ENCODE peak calls at places on chromosomes 3 and 15, in eight cellular contexts. One of them, this sample, is unnamed. For H3K4me1, the result is how much of the 10 kb centered on the place peaks cover.

GRCh38 chr15:68997930-68998777 is 16.3 kb upstream of the NOX5 start:
- DNase-seq in PC-3: no peak
- DNase-seq in H9: no peak
- DNase-seq in heart left ventricle: no peak
- DNase-seq in spleen: no peak
- DNase-seq in right cardiac atrium: no peak
- DNase-seq in HepG2: no peak
- DNase-seq in naive thymus-derived CD4-positive, alpha-beta T cell: no peak
- DNase-seq in this sample: no peak

GRCh38 chr3:108127301-108127988 is 36.6 kb upstream of the CD47 start:
- DNase-seq in right cardiac atrium: no peak
- DNase-seq in naive thymus-derived CD4-positive, alpha-beta T cell: peak
- DNase-seq in H9: no peak
- DNase-seq in PC-3: no peak
- DNase-seq in heart left ventricle: no peak
- DNase-seq in HepG2: no peak
- DNase-seq in spleen: peak
- DNase-seq in this sample: peak

GRCh38 chr3:38117163-38117716 is 19.7 kb downstream of the ACAA1 start:
- DNase-seq in PC-3: peak
- DNase-seq in HepG2: no peak
- DNase-seq in naive thymus-derived CD4-positive, alpha-beta T cell: no peak
- DNase-seq in right cardiac atrium: no peak
- DNase-seq in spleen: peak
- DNase-seq in heart left ventricle: peak
- DNase-seq in H9: no peak
- DNase-seq in this sample: peak

GRCh38 chr3:145719118-145719517 is 441.9 kb downstream of the PLOD2 start:
- DNase-seq in PC-3: no peak
- DNase-seq in naive thymus-derived CD4-positive, alpha-beta T cell: no peak
- DNase-seq in spleen: no peak
- DNase-seq in HepG2: no peak
- DNase-seq in heart left ventricle: no peak
- DNase-seq in right cardiac atrium: no peak
- DNase-seq in H9: no peak
- DNase-seq in this sample: no peak

GRCh38 chr3:191727338-191727737 is 266.4 kb downstream of the PYDC2 start:
- DNase-seq in HepG2: peak
- DNase-seq in right cardiac atrium: no peak
- DNase-seq in naive thymus-derived CD4-positive, alpha-beta T cell: no peak
- DNase-seq in PC-3: no peak
- DNase-seq in heart left ventricle: no peak
- DNase-seq in H9: no peak
- DNase-seq in spleen: no peak
- DNase-seq in this sample: no peak

GRCh38 chr3:127164615-127165014 is 28.3 kb upstream of the PRR23E start:
- DNase-seq in HepG2: no peak
- DNase-seq in PC-3: no peak
- DNase-seq in right cardiac atrium: no peak
- DNase-seq in heart left ventricle: no peak
- DNase-seq in naive thymus-derived CD4-positive, alpha-beta T cell: no peak
- DNase-seq in spleen: no peak
- DNase-seq in H9: no peak
- DNase-seq in this sample: no peak

GRCh38 chr3:53196575-53197407 is 35.8 kb downstream of the PRKCD start:
- DNase-seq in HepG2: peak
- DNase-seq in spleen: no peak
- DNase-seq in right cardiac atrium: peak
- DNase-seq in heart left ventricle: no peak
- DNase-seq in naive thymus-derived CD4-positive, alpha-beta T cell: no peak
- DNase-seq in H9: peak
- DNase-seq in PC-3: peak
- DNase-seq in this sample: peak

GRCh38 chr3:8768364-8769087 is 887 bp downstream of the OXTR start:
- DNase-seq in H9: peak
- DNase-seq in heart left ventricle: no peak
- DNase-seq in HepG2: no peak
- DNase-seq in PC-3: peak
- DNase-seq in spleen: no peak
- DNase-seq in naive thymus-derived CD4-positive, alpha-beta T cell: no peak
- DNase-seq in right cardiac atrium: no peak
- DNase-seq in this sample: no peak

GRCh38 chr3:194326192-194327029 is 24.7 kb downstream of the CPN2 start:
- DNase-seq in HepG2: no peak
- DNase-seq in right cardiac atrium: no peak
- DNase-seq in spleen: no peak
- DNase-seq in H9: peak
- DNase-seq in heart left ventricle: no peak
- DNase-seq in naive thymus-derived CD4-positive, alpha-beta T cell: no peak
- DNase-seq in PC-3: no peak
- DNase-seq in this sample: peak

GRCh38 chr3:169948559-169949371 is 17.8 kb upstream of the SEC62 start:
- DNase-seq in H9: no peak
- DNase-seq in spleen: no peak
- DNase-seq in HepG2: no peak
- DNase-seq in heart left ventricle: no peak
- DNase-seq in naive thymus-derived CD4-positive, alpha-beta T cell: no peak
- DNase-seq in PC-3: peak
- DNase-seq in right cardiac atrium: no peak
- DNase-seq in this sample: no peak

GRCh38 chr3:102129774-102130608 is 280.7 kb downstream of the NFKBIZ start:
- DNase-seq in spleen: no peak
- DNase-seq in heart left ventricle: peak
- DNase-seq in right cardiac atrium: peak
- DNase-seq in naive thymus-derived CD4-positive, alpha-beta T cell: peak
- DNase-seq in H9: no peak
- DNase-seq in PC-3: peak
- DNase-seq in HepG2: no peak
- DNase-seq in this sample: peak

GRCh38 chr3:113142476-113142875 is 68.9 kb upstream of the BOC start:
- DNase-seq in H9: no peak
- DNase-seq in naive thymus-derived CD4-positive, alpha-beta T cell: no peak
- DNase-seq in right cardiac atrium: no peak
- DNase-seq in spleen: no peak
- DNase-seq in HepG2: no peak
- DNase-seq in PC-3: no peak
- DNase-seq in heart left ventricle: no peak
- DNase-seq in this sample: no peak

GRCh38 chr15:58575045-58575786 is 143.4 kb downstream of the LIPC start:
- DNase-seq in HepG2: peak
- DNase-seq in PC-3: no peak
- DNase-seq in right cardiac atrium: no peak
- DNase-seq in H9: no peak
- DNase-seq in heart left ventricle: no peak
- DNase-seq in spleen: no peak
- DNase-seq in naive thymus-derived CD4-positive, alpha-beta T cell: no peak
- DNase-seq in this sample: peak

GRCh38 chr3:189103208-189103607 is 68.6 kb upstream of the TPRG1 start:
- DNase-seq in H9: no peak
- DNase-seq in HepG2: no peak
- DNase-seq in right cardiac atrium: no peak
- DNase-seq in PC-3: no peak
- DNase-seq in naive thymus-derived CD4-positive, alpha-beta T cell: no peak
- DNase-seq in spleen: no peak
- DNase-seq in heart left ventricle: no peak
- DNase-seq in this sample: no peak

GRCh38 chr3:115476472-115476871 is 146.8 kb upstream of the GAP43 start:
- DNase-seq in H9: no peak
- DNase-seq in HepG2: no peak
- DNase-seq in naive thymus-derived CD4-positive, alpha-beta T cell: no peak
- DNase-seq in PC-3: no peak
- DNase-seq in spleen: no peak
- DNase-seq in heart left ventricle: no peak
- DNase-seq in right cardiac atrium: no peak
- DNase-seq in this sample: no peak

GRCh38 chr3:25137606-25138005 is 290.5 kb upstream of the RARB start:
- DNase-seq in right cardiac atrium: no peak
- DNase-seq in naive thymus-derived CD4-positive, alpha-beta T cell: no peak
- DNase-seq in heart left ventricle: no peak
- DNase-seq in H9: no peak
- DNase-seq in PC-3: no peak
- DNase-seq in HepG2: no peak
- DNase-seq in spleen: no peak
- DNase-seq in this sample: no peak

GRCh38 chr15:83110361-83110760 is 2.9 kb downstream of the TM6SF1 start:
- DNase-seq in heart left ventricle: no peak
- DNase-seq in right cardiac atrium: no peak
- DNase-seq in PC-3: no peak
- DNase-seq in naive thymus-derived CD4-positive, alpha-beta T cell: no peak
- DNase-seq in spleen: no peak
- DNase-seq in H9: no peak
- DNase-seq in HepG2: no peak
- DNase-seq in this sample: no peak

DNA sequence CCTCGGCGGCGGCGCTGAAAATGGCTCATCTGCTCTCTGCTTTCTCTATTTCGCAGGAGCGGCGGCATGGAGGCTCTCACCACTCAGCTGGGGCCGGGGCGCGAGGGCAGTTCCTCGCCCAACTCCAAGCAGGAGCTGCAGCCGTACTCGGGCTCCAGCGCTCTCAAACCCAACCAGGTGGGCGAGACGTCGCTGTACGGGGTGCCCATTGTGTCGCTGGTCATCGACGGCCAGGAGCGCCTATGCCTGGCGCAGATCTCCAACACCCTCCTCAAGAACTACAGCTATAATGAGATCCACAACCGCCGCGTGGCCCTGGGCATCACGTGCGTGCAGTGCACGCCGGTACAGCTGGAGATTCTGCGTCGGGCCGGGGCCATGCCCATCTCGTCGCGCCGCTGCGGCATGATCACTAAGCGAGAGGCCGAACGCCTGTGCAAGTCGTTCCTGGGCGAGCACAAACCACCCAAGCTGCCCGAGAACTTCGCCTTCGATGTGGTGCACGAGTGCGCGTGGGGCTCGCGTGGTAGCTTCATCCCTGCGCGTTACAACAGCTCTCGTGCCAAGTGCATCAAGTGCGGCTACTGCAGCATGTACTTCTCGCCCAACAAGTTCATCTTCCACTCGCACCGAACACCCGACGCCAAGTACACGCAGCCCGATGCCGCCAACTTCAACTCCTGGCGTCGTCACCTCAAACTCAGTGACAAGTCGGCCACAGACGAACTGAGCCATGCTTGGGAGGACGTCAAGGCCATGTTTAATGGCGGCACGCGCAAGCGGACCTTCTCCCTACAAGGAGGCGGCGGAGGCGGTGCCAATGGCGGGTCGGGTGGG is 789 bp downstream of the SKOR1 start:
- DNase-seq in naive thymus-derived CD4-positive, alpha-beta T cell: no peak
- DNase-seq in H9: peak
- DNase-seq in spleen: peak
- DNase-seq in heart left ventricle: no peak
- DNase-seq in PC-3: no peak
- DNase-seq in right cardiac atrium: peak
- DNase-seq in HepG2: no peak
- DNase-seq in this sample: no peak
- H3K4me1 ChIP-seq in naive thymus-derived CD4-positive, alpha-beta T cell: under half
- H3K4me1 ChIP-seq in H9: under half
- H3K4me1 ChIP-seq in spleen: half or more
- H3K4me1 ChIP-seq in heart left ventricle: under half
- H3K4me1 ChIP-seq in PC-3: under half
- H3K4me1 ChIP-seq in right cardiac atrium: under half
- H3K4me1 ChIP-seq in HepG2: under half
- H3K4me1 ChIP-seq in this sample: under half

GRCh38 chr15:41930867-41931222 is 37.0 kb upstream of the SPTBN5 start:
- DNase-seq in right cardiac atrium: no peak
- DNase-seq in H9: no peak
- DNase-seq in HepG2: no peak
- DNase-seq in naive thymus-derived CD4-positive, alpha-beta T cell: no peak
- DNase-seq in spleen: no peak
- DNase-seq in heart left ventricle: no peak
- DNase-seq in PC-3: no peak
- DNase-seq in this sample: no peak
- H3K4me1 ChIP-seq in right cardiac atrium: under half
- H3K4me1 ChIP-seq in H9: under half
- H3K4me1 ChIP-seq in HepG2: under half
- H3K4me1 ChIP-seq in naive thymus-derived CD4-positive, alpha-beta T cell: under half
- H3K4me1 ChIP-seq in spleen: under half
- H3K4me1 ChIP-seq in heart left ventricle: half or more
- H3K4me1 ChIP-seq in PC-3: half or more
- H3K4me1 ChIP-seq in this sample: under half

DNA sequence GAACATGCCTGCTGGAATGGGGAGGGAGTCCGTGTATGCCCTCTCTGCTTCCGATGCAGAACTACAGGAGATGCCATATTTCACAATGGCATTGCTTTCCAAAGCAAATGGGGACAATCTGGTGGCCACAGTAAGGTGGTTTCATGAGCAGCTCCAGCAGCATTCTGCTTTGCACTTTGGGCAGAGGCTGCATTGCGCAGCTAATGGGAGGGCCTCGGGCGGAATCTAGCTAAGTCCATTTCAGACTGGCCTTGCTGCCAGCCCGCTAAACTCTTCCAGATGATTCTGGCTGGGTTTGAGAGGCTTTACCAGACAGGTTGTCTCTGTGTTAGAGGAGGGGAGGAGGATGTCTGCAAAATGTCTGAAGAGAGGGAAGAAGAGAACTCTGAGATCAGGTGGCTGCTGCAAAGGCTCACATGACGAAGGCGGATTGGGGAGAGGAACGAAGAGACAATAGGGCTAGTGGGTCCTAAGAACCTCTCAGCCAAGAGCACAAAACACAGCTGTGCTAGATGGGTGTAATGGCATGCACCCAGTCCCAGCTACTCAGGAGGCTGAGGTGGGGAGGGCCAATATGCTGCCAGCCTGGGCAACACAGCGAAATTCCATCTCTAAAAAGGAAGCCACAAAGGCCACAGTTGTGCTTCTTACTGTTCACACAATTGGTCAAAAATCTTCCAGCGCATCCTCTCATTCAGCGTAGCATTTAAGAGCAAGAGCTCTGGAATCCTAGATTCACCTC is 63.7 kb downstream of the BDH1 start:
- DNase-seq in HepG2: peak
- DNase-seq in H9: no peak
- DNase-seq in naive thymus-derived CD4-positive, alpha-beta T cell: no peak
- DNase-seq in spleen: peak
- DNase-seq in heart left ventricle: no peak
- DNase-seq in right cardiac atrium: no peak
- DNase-seq in PC-3: no peak
- DNase-seq in this sample: no peak
- H3K4me1 ChIP-seq in HepG2: half or more
- H3K4me1 ChIP-seq in H9: under half
- H3K4me1 ChIP-seq in naive thymus-derived CD4-positive, alpha-beta T cell: under half
- H3K4me1 ChIP-seq in spleen: under half
- H3K4me1 ChIP-seq in heart left ventricle: under half
- H3K4me1 ChIP-seq in right cardiac atrium: under half
- H3K4me1 ChIP-seq in PC-3: under half
- H3K4me1 ChIP-seq in this sample: under half

GRCh38 chr3:182487048-182487447 is 306.3 kb upstream of the ATP11B start:
- DNase-seq in heart left ventricle: no peak
- DNase-seq in spleen: no peak
- DNase-seq in naive thymus-derived CD4-positive, alpha-beta T cell: no peak
- DNase-seq in HepG2: no peak
- DNase-seq in H9: no peak
- DNase-seq in PC-3: no peak
- DNase-seq in right cardiac atrium: no peak
- DNase-seq in this sample: no peak
- H3K4me1 ChIP-seq in heart left ventricle: under half
- H3K4me1 ChIP-seq in spleen: under half
- H3K4me1 ChIP-seq in naive thymus-derived CD4-positive, alpha-beta T cell: under half
- H3K4me1 ChIP-seq in HepG2: under half
- H3K4me1 ChIP-seq in H9: under half
- H3K4me1 ChIP-seq in PC-3: under half
- H3K4me1 ChIP-seq in right cardiac atrium: under half
- H3K4me1 ChIP-seq in this sample: under half